ENCODE peak calls at places on chromosomes 4 and X, in seven cellular contexts. V is AG04449, W is ovary, J is IMR-90, K is heart right ventricle, L is Panc1, F is WERI-Rb-1. A is an unnamed sample.
A peak's percentile ranks its signal among the peaks of the same experiment; 100 is the strongest.

GRCh38 chr4:41257257-41257900 is 651 bp downstream of the UCHL1 start:
- DNase-seq in V (no peak), F (peak; percentile 76), K (peak; percentile 9), J (peak; percentile 52), L (no peak), W (peak; percentile 62), A (peak; percentile 49)

GRCh38 chrX:1899841-1900240 is 285.0 kb downstream of the ASMT start:
- DNase-seq in K (no peak), V (no peak), F (no peak), L (no peak), J (no peak), W (no peak), A (no peak)

GRCh38 chrX:112696506-112696905 is 16.8 kb upstream of the LHFPL1 start:
- DNase-seq in K (no peak), F (no peak), V (no peak), J (peak; percentile 63), L (no peak), W (no peak), A (no peak)

GRCh38 chr4:3478446-3479357 is 15.6 kb downstream of the DOK7 start:
- DNase-seq in F (no peak), W (no peak), V (no peak), L (no peak), J (no peak), K (no peak), A (no peak)

GRCh38 chr4:74738756-74739155 is 55.6 kb downstream of the BTC start:
- DNase-seq in K (no peak), J (no peak), F (no peak), W (no peak), L (no peak), V (no peak), A (peak; percentile 8)

GRCh38 chr4:3079694-3080123 is 5.2 kb downstream of the HTT start:
- DNase-seq in V (no peak), F (no peak), W (no peak), L (no peak), J (no peak), K (no peak), A (no peak)

GRCh38 chr4:18057821-18058533 is 36.4 kb upstream of the LCORL start:
- DNase-seq in L (no peak), J (no peak), V (no peak), W (no peak), F (no peak), K (no peak), A (no peak)

GRCh38 chr4:162502109-162502508 is 338.3 kb upstream of the FSTL5 start:
- DNase-seq in J (no peak), W (no peak), K (no peak), F (no peak), L (no peak), V (no peak), A (no peak)

GRCh38 chrX:51955200-51955599 is 61.8 kb downstream of the MAGED1 start:
- DNase-seq in L (no peak), W (no peak), F (no peak), V (no peak), J (no peak), K (no peak), A (no peak)

GRCh38 chr4:1403177-1403583 is 3.1 kb downstream of the NKX1-1 start:
- DNase-seq in F (peak; percentile 20), L (no peak), J (no peak), W (peak; percentile 5), V (no peak), K (no peak), A (no peak)

GRCh38 chr4:71429106-71429505 is 90.3 kb downstream of the SLC4A4 start:
- DNase-seq in K (no peak), L (no peak), W (no peak), F (no peak), J (no peak), V (no peak), A (no peak)

GRCh38 chrX:151680805-151681204 is 14.5 kb upstream of the PRRG3 start:
- DNase-seq in L (peak; percentile 30), V (no peak), K (no peak), W (no peak), J (peak; percentile 2), F (peak; percentile 87), A (peak; percentile 20)

GRCh38 chr4:147542229-147542990 is 61.5 kb downstream of the EDNRA start:
- DNase-seq in F (no peak), K (no peak), W (no peak), V (no peak), L (no peak), J (no peak), A (peak; percentile 76)

GRCh38 chr4:173346074-173346473 is 11.9 kb upstream of the HMGB2 start:
- DNase-seq in L (no peak), F (no peak), K (no peak), W (no peak), J (peak; percentile 47), V (no peak), A (peak; percentile 24)

GRCh38 chrX:152997337-152997736 is 3.4 kb upstream of the PNMA5 start:
- DNase-seq in J (no peak), F (no peak), V (no peak), K (no peak), W (no peak), L (no peak), A (no peak)

GRCh38 chr4:186586190-186586589 is 30.8 kb upstream of the MTNR1A start:
- DNase-seq in J (no peak), K (peak; percentile 9), F (no peak), V (no peak), W (no peak), L (no peak), A (no peak)

GRCh38 chr4:100540156-100540555 is 22.3 kb upstream of the EMCN start:
- DNase-seq in L (no peak), K (no peak), J (no peak), W (no peak), F (no peak), V (no peak), A (no peak)

GRCh38 chr4:158253350-158253980 is 43.2 kb downstream of the TMEM144 start:
- DNase-seq in F (peak; percentile 60), V (peak; percentile 9), J (peak; percentile 63), K (peak; percentile 70), W (peak; percentile 39), L (peak; percentile 41), A (peak; percentile 59)

GRCh38 chr4:183532823-183533222 is 28.0 kb downstream of the ING2 start:
- DNase-seq in F (no peak), W (no peak), L (no peak), V (peak; percentile 33), J (peak; percentile 29), K (no peak), A (peak; percentile 59)

GRCh38 chr4:151147000-151147399 is 47.6 kb downstream of the RPS3A start:
- DNase-seq in W (no peak), K (no peak), L (no peak), J (peak; percentile 26), V (no peak), F (no peak), A (peak; percentile 65)

GRCh38 chrX:53266914-53267313 is 14.5 kb downstream of the IQSEC2 start:
- DNase-seq in F (no peak), V (no peak), K (no peak), J (no peak), L (no peak), W (no peak), A (no peak)

GRCh38 chrX:154125356-154126040 is 18.5 kb upstream of the OPN1LW start:
- DNase-seq in V (no peak), K (peak; percentile 16), L (no peak), J (no peak), F (no peak), W (no peak), A (no peak)

GRCh38 chrX:19214248-19214787 is 92.0 kb upstream of the ADGRG2 start:
- DNase-seq in V (no peak), J (no peak), W (no peak), K (no peak), F (no peak), L (no peak), A (no peak)
- H3K4me3 ChIP-seq in V (no peak overlapping the region), J (no peak overlapping the region), W (no peak overlapping the region), K (no peak overlapping the region), F (no peak overlapping the region), L (no peak overlapping the region), A (no peak overlapping the region)

GRCh38 chrX:67781132-67781531 is 237.3 kb downstream of the AR start:
- DNase-seq in J (no peak), V (no peak), W (peak; percentile 14), K (peak; percentile 18), F (no peak), L (no peak), A (no peak)
- TF ChIP-seq CTCF in J (no peak), V (peak; percentile 14), W (no peak), K (peak; percentile 49), F (no peak), L (peak; percentile 7), A (peak; percentile 40)

GRCh38 chrX:79366888-79367749 is at the start of gene ITM2A:
- DNase-seq in F (no peak), J (no peak), W (peak; percentile 65), V (no peak), K (peak; percentile 32), L (no peak), A (no peak)
- H3K4me3 ChIP-seq in F (no peak within 1 kb of the TSS), J (no peak within 1 kb of the TSS), W (peak within 1 kb of the TSS; percentile 40), V (no peak within 1 kb of the TSS), K (peak within 1 kb of the TSS; percentile 38), L (peak within 1 kb of the TSS; percentile 46), A (no peak within 1 kb of the TSS)

GRCh38 chrX:129961180-129962083 is 21.0 kb upstream of the BCORL1 start:
- DNase-seq in F (no peak), W (no peak), J (no peak), K (peak; percentile 23), V (no peak), L (no peak), A (no peak)
- TF ChIP-seq CTCF in F (no peak), W (no peak), J (no peak), K (no peak), V (no peak), L (no peak), A (no peak)

GRCh38 chrX:148499638-148500427 is 584 bp upstream of the AFF2 start:
- DNase-seq in L (no peak), J (no peak), F (no peak), V (no peak), K (no peak), W (peak; percentile 28), A (no peak)
- H3K4me3 ChIP-seq in L (no peak overlapping the region), J (peak overlapping the region; percentile 24), F (no peak overlapping the region), V (peak overlapping the region; percentile 43), K (no peak overlapping the region), W (no peak overlapping the region), A (peak overlapping the region; percentile 25)

DNA sequence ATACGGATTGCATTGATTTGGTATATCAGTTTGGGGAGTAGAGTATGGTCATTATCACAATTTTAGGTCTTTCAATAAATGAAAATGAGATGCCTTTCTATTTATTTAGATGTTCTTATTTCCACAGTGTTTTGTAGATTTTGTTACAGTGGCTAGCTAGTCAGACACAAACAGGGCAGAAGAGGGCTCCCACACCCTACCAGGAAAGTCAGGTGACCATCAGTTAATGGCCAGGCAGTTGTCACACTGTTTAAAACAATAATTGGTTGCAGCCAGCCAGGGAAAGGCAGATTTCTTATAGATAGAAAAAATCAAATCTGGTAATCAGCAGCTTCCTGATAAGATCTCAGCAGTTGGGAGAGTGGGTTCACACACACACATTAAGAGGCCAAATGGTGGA is 57.2 kb downstream of the UGT2B17 start:
- DNase-seq in K (no peak), F (no peak), L (no peak), W (no peak), V (no peak), J (no peak), A (no peak)
- TF ChIP-seq CTCF in K (no peak), F (no peak), L (no peak), W (no peak), V (no peak), J (no peak), A (no peak)

A was measured in fibroblast of villous mesenchyme.